ENCODE peak calls at places on chromosome 21, in eight cellular contexts. One of them, this sample, is unnamed.

GRCh38 chr21:31509108-31510017 is 150.1 kb upstream of the SOD1 start:
- DNase-seq in heart left ventricle: no peak
- DNase-seq in testis: no peak
- DNase-seq in GM23338: peak; percentile 84
- DNase-seq in tibial artery: no peak
- DNase-seq in IMR-90: no peak
- DNase-seq in H1: peak; percentile 85
- DNase-seq in fibroblast of lung: no peak
- DNase-seq in this sample: no peak

GRCh38 chr21:20030390-20030789 is 967.8 kb upstream of the NCAM2 start:
- DNase-seq in heart left ventricle: no peak
- DNase-seq in fibroblast of lung: no peak
- DNase-seq in testis: no peak
- DNase-seq in IMR-90: no peak
- DNase-seq in tibial artery: no peak
- DNase-seq in H1: no peak
- DNase-seq in GM23338: no peak
- DNase-seq in this sample: no peak

GRCh38 chr21:39647476-39647875 is 34.7 kb downstream of the B3GALT5 start:
- DNase-seq in GM23338: no peak
- DNase-seq in heart left ventricle: no peak
- DNase-seq in fibroblast of lung: peak; percentile 19
- DNase-seq in tibial artery: no peak
- DNase-seq in H1: no peak
- DNase-seq in IMR-90: peak; percentile 63
- DNase-seq in testis: no peak
- DNase-seq in this sample: peak; percentile 68

GRCh38 chr21:31872452-31873274 is at the start of gene HUNK:
- DNase-seq in fibroblast of lung: peak; percentile 39
- DNase-seq in testis: peak; percentile 58
- DNase-seq in H1: no peak
- DNase-seq in tibial artery: no peak
- DNase-seq in IMR-90: peak; percentile 54
- DNase-seq in heart left ventricle: peak; percentile 24
- DNase-seq in GM23338: peak; percentile 73
- DNase-seq in this sample: peak; percentile 91

GRCh38 chr21:16193758-16194606 is 464.2 kb downstream of the USP25 start:
- DNase-seq in GM23338: peak; percentile 77
- DNase-seq in fibroblast of lung: peak; percentile 87
- DNase-seq in testis: peak; percentile 84
- DNase-seq in heart left ventricle: peak; percentile 73
- DNase-seq in H1: no peak
- DNase-seq in IMR-90: peak; percentile 79
- DNase-seq in tibial artery: peak; percentile 82
- DNase-seq in this sample: peak; percentile 91

GRCh38 chr21:17673261-17674020 is 60.7 kb upstream of the BTG3 start:
- DNase-seq in H1: no peak
- DNase-seq in IMR-90: no peak
- DNase-seq in tibial artery: no peak
- DNase-seq in GM23338: peak; percentile 58
- DNase-seq in testis: peak; percentile 58
- DNase-seq in fibroblast of lung: no peak
- DNase-seq in heart left ventricle: no peak
- DNase-seq in this sample: no peak

GRCh38 chr21:27803571-27803970 is 836.7 kb upstream of the ADAMTS5 start:
- DNase-seq in heart left ventricle: no peak
- DNase-seq in GM23338: no peak
- DNase-seq in tibial artery: no peak
- DNase-seq in testis: no peak
- DNase-seq in fibroblast of lung: no peak
- DNase-seq in IMR-90: peak; percentile 44
- DNase-seq in H1: no peak
- DNase-seq in this sample: no peak

GRCh38 chr21:38088916-38089762 is 167.7 kb upstream of the KCNJ15 start:
- DNase-seq in testis: no peak
- DNase-seq in fibroblast of lung: no peak
- DNase-seq in H1: no peak
- DNase-seq in IMR-90: no peak
- DNase-seq in heart left ventricle: no peak
- DNase-seq in GM23338: no peak
- DNase-seq in tibial artery: no peak
- DNase-seq in this sample: no peak

GRCh38 chr21:28601708-28602107 is 391.0 kb downstream of the LTN1 start:
- DNase-seq in H1: no peak
- DNase-seq in IMR-90: peak; percentile 31
- DNase-seq in testis: no peak
- DNase-seq in tibial artery: no peak
- DNase-seq in fibroblast of lung: peak; percentile 58
- DNase-seq in heart left ventricle: no peak
- DNase-seq in GM23338: no peak
- DNase-seq in this sample: no peak

GRCh38 chr21:29299046-29299905 is 554 bp downstream of the BACH1 start:
- DNase-seq in H1: no peak
- DNase-seq in heart left ventricle: peak; percentile 61
- DNase-seq in fibroblast of lung: peak; percentile 59
- DNase-seq in testis: peak; percentile 69
- DNase-seq in IMR-90: peak; percentile 65
- DNase-seq in tibial artery: peak; percentile 75
- DNase-seq in GM23338: peak; percentile 55
- DNase-seq in this sample: peak; percentile 68

GRCh38 chr21:36211660-36212512 is 55.3 kb downstream of the DOP1B start:
- DNase-seq in tibial artery: no peak
- DNase-seq in fibroblast of lung: peak; percentile 85
- DNase-seq in heart left ventricle: no peak
- DNase-seq in GM23338: no peak
- DNase-seq in testis: no peak
- DNase-seq in IMR-90: peak; percentile 93
- DNase-seq in H1: no peak
- DNase-seq in this sample: no peak

GRCh38 chr21:45299026-45299863 is 11.6 kb upstream of the POFUT2 start:
- DNase-seq in testis: no peak
- DNase-seq in GM23338: no peak
- DNase-seq in tibial artery: peak; percentile 91
- DNase-seq in heart left ventricle: peak; percentile 67
- DNase-seq in fibroblast of lung: no peak
- DNase-seq in IMR-90: no peak
- DNase-seq in H1: no peak
- DNase-seq in this sample: no peak

GRCh38 chr21:45296638-45297037 is 8.9 kb upstream of the POFUT2 start:
- DNase-seq in H1: no peak
- DNase-seq in fibroblast of lung: no peak
- DNase-seq in testis: peak; percentile 12
- DNase-seq in IMR-90: no peak
- DNase-seq in GM23338: no peak
- DNase-seq in heart left ventricle: no peak
- DNase-seq in tibial artery: no peak
- DNase-seq in this sample: no peak

GRCh38 chr21:45297329-45297728 is 9.6 kb upstream of the POFUT2 start:
- DNase-seq in fibroblast of lung: no peak
- DNase-seq in H1: no peak
- DNase-seq in heart left ventricle: no peak
- DNase-seq in testis: peak; percentile 11
- DNase-seq in IMR-90: no peak
- DNase-seq in GM23338: no peak
- DNase-seq in tibial artery: no peak
- DNase-seq in this sample: no peak

GRCh38 chr21:45295576-45296365 is 8.1 kb upstream of the POFUT2 start:
- DNase-seq in tibial artery: peak; percentile 66
- DNase-seq in H1: no peak
- DNase-seq in IMR-90: peak; percentile 91
- DNase-seq in GM23338: no peak
- DNase-seq in heart left ventricle: no peak
- DNase-seq in testis: peak; percentile 10
- DNase-seq in fibroblast of lung: peak; percentile 72
- DNase-seq in this sample: no peak

GRCh38 chr21:45297869-45298268 is 10.2 kb upstream of the POFUT2 start:
- DNase-seq in H1: no peak
- DNase-seq in tibial artery: no peak
- DNase-seq in testis: no peak
- DNase-seq in GM23338: no peak
- DNase-seq in IMR-90: no peak
- DNase-seq in heart left ventricle: no peak
- DNase-seq in fibroblast of lung: no peak
- DNase-seq in this sample: no peak
- H3K4me1 ChIP-seq in H1: peaks cover 12% of the 10 kb centered on the region
- H3K4me1 ChIP-seq in tibial artery: peaks cover 49% of the 10 kb centered on the region
- H3K4me1 ChIP-seq in testis: peaks cover 31% of the 10 kb centered on the region
- H3K4me1 ChIP-seq in GM23338: no peaks in the 10 kb centered on the region
- H3K4me1 ChIP-seq in IMR-90: peaks cover 43% of the 10 kb centered on the region
- H3K4me1 ChIP-seq in heart left ventricle: peaks cover 73% of the 10 kb centered on the region
- H3K4me1 ChIP-seq in fibroblast of lung: peaks cover 31% of the 10 kb centered on the region
- H3K4me1 ChIP-seq in this sample: peaks cover 46% of the 10 kb centered on the region

GRCh38 chr21:42561742-42562141 is 48.1 kb downstream of the SLC37A1 start:
- DNase-seq in H1: no peak
- DNase-seq in fibroblast of lung: no peak
- DNase-seq in heart left ventricle: no peak
- DNase-seq in GM23338: no peak
- DNase-seq in testis: no peak
- DNase-seq in tibial artery: peak; percentile 20
- DNase-seq in IMR-90: no peak
- DNase-seq in this sample: no peak

GRCh38 chr21:42562258-42562657 is 48.6 kb downstream of the SLC37A1 start:
- DNase-seq in fibroblast of lung: no peak
- DNase-seq in heart left ventricle: no peak
- DNase-seq in tibial artery: no peak
- DNase-seq in H1: no peak
- DNase-seq in IMR-90: no peak
- DNase-seq in GM23338: no peak
- DNase-seq in testis: no peak
- DNase-seq in this sample: no peak

GRCh38 chr21:42564561-42564971 is 50.9 kb downstream of the SLC37A1 start:
- DNase-seq in tibial artery: peak; percentile 39
- DNase-seq in fibroblast of lung: no peak
- DNase-seq in IMR-90: no peak
- DNase-seq in GM23338: no peak
- DNase-seq in heart left ventricle: no peak
- DNase-seq in H1: no peak
- DNase-seq in testis: peak; percentile 8
- DNase-seq in this sample: no peak

GRCh38 chr21:42562816-42563215 is 49.2 kb downstream of the SLC37A1 start:
- DNase-seq in tibial artery: peak; percentile 32
- DNase-seq in heart left ventricle: no peak
- DNase-seq in GM23338: no peak
- DNase-seq in fibroblast of lung: no peak
- DNase-seq in H1: no peak
- DNase-seq in IMR-90: no peak
- DNase-seq in testis: no peak
- DNase-seq in this sample: no peak

GRCh38 chr21:42563261-42564045 is 49.8 kb downstream of the SLC37A1 start:
- DNase-seq in IMR-90: no peak
- DNase-seq in GM23338: no peak
- DNase-seq in tibial artery: peak; percentile 54
- DNase-seq in heart left ventricle: no peak
- DNase-seq in testis: peak; percentile 11
- DNase-seq in H1: no peak
- DNase-seq in fibroblast of lung: no peak
- DNase-seq in this sample: no peak
- H3K27ac ChIP-seq in IMR-90: no peak overlapping the region
- H3K27ac ChIP-seq in GM23338: no peak overlapping the region
- H3K27ac ChIP-seq in tibial artery: no peak overlapping the region
- H3K27ac ChIP-seq in heart left ventricle: no peak overlapping the region
- H3K27ac ChIP-seq in testis: no peak overlapping the region
- H3K27ac ChIP-seq in H1: no peak overlapping the region
- H3K27ac ChIP-seq in fibroblast of lung: no peak overlapping the region
- H3K27ac ChIP-seq in this sample: no peak overlapping the region

DNA sequence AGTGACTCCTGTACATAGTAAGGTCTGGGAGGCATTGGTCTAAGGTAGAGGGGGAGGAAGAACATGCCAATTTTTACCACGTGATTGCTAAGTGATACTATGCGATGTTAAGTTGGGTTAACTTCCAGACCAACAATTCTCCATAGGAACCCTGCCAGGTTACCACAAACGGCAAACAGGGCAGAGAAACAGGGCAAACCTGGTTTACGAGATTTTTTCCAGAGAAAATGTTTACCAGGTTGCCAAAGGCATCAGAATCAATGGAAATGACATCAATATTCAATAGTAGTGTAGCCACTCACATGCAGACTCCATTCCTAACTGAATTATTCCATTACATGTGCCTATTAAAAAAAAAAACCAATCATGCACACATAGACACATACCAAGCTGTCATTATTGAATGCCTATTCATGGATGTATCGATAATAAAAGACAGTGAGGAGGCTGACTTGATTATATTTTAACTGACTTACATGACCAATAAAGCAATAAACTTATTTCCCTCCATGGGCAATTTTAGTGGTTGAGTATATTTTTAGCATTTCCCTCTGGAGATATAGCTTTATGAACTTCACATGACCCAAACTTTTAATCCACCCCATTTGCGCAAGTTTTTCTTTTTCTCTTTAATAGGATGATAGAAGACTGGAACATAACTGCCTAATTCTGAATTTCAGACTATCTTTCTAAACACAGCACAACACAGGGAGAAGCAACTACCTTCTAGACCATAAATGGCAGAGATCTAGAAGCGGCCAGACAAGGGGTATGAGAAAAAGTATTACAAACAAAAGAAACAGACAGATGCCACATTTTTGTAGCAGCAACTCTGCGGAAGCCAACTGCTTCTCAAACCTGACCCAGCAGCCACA is 40.6 kb upstream of the KCNE1 start:
- DNase-seq in IMR-90: no peak
- DNase-seq in fibroblast of lung: peak; percentile 62
- DNase-seq in testis: no peak
- DNase-seq in GM23338: no peak
- DNase-seq in heart left ventricle: no peak
- DNase-seq in H1: no peak
- DNase-seq in tibial artery: no peak
- DNase-seq in this sample: no peak
- H3K4me3 ChIP-seq in IMR-90: peak overlapping the region; percentile 29
- H3K4me3 ChIP-seq in fibroblast of lung: no peak overlapping the region
- H3K4me3 ChIP-seq in testis: no peak overlapping the region
- H3K4me3 ChIP-seq in GM23338: no peak overlapping the region
- H3K4me3 ChIP-seq in heart left ventricle: no peak overlapping the region
- H3K4me3 ChIP-seq in H1: no peak overlapping the region
- H3K4me3 ChIP-seq in tibial artery: peak overlapping the region; percentile 11
- H3K4me3 ChIP-seq in this sample: no peak overlapping the region

DNA sequence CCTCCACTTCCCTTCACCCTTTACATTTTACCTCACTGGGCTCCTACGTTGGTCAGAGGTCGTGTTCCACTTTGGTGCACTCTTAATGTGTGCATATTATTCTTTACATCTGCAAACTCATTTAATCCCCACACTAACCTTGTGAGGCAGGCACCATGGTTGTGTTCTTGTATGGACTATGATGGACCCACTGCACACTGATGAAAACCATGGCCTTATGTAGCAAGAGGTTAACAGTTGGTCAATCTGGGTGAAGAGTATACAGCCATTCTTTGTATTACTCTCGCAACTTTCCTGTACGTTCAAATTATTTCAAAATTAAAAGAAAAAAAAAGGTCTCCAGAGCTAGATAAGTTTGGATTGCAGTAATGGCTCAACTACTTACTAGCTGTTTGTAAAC is 78.5 kb downstream of the RUNX1 start:
- DNase-seq in H1: no peak
- DNase-seq in testis: no peak
- DNase-seq in fibroblast of lung: no peak
- DNase-seq in IMR-90: no peak
- DNase-seq in GM23338: no peak
- DNase-seq in tibial artery: no peak
- DNase-seq in heart left ventricle: no peak
- DNase-seq in this sample: no peak
- H3K4me1 ChIP-seq in H1: no peaks in the 10 kb centered on the region
- H3K4me1 ChIP-seq in testis: no peaks in the 10 kb centered on the region
- H3K4me1 ChIP-seq in fibroblast of lung: peaks cover 7% of the 10 kb centered on the region
- H3K4me1 ChIP-seq in IMR-90: peaks cover 12% of the 10 kb centered on the region
- H3K4me1 ChIP-seq in GM23338: no peaks in the 10 kb centered on the region
- H3K4me1 ChIP-seq in tibial artery: no peaks in the 10 kb centered on the region
- H3K4me1 ChIP-seq in heart left ventricle: no peaks in the 10 kb centered on the region
- H3K4me1 ChIP-seq in this sample: no peaks in the 10 kb centered on the region